ENCODE peak calls at places on chromosomes 1 and 21, in five cellular contexts. One of them, this sample, is unnamed. For H3K36me3, the result is how much of the 10 kb centered on the place peaks cover.

GRCh38 chr1:160705176-160705745 is 6.4 kb downstream of the CD48 start:
- DNase-seq in K562: no peak
- DNase-seq in esophagus muscularis mucosa: no peak
- DNase-seq in upper lobe of left lung: no peak
- DNase-seq in stomach: no peak
- DNase-seq in this sample: no peak

GRCh38 chr1:32321712-32322291 is 14.2 kb downstream of the MARCKSL1 start:
- DNase-seq in stomach: peak
- DNase-seq in upper lobe of left lung: no peak
- DNase-seq in esophagus muscularis mucosa: no peak
- DNase-seq in K562: no peak
- DNase-seq in this sample: no peak

GRCh38 chr1:24381256-24381655 is 32.3 kb downstream of the STPG1 start:
- DNase-seq in esophagus muscularis mucosa: no peak
- DNase-seq in K562: no peak
- DNase-seq in stomach: no peak
- DNase-seq in upper lobe of left lung: no peak
- DNase-seq in this sample: no peak

GRCh38 chr21:31305888-31306287 is 38.2 kb downstream of the TIAM1 start:
- DNase-seq in stomach: no peak
- DNase-seq in esophagus muscularis mucosa: no peak
- DNase-seq in upper lobe of left lung: no peak
- DNase-seq in K562: no peak
- DNase-seq in this sample: no peak

GRCh38 chr1:54579337-54579781 is 31.3 kb downstream of the ACOT11 start:
- DNase-seq in stomach: no peak
- DNase-seq in esophagus muscularis mucosa: no peak
- DNase-seq in K562: no peak
- DNase-seq in upper lobe of left lung: no peak
- DNase-seq in this sample: no peak

GRCh38 chr1:152912900-152913299 is 4.6 kb downstream of the IVL start:
- DNase-seq in esophagus muscularis mucosa: no peak
- DNase-seq in K562: no peak
- DNase-seq in stomach: no peak
- DNase-seq in upper lobe of left lung: peak
- DNase-seq in this sample: no peak

GRCh38 chr1:54947540-54947939 is 32.9 kb upstream of the TMEM61 start:
- DNase-seq in K562: no peak
- DNase-seq in esophagus muscularis mucosa: no peak
- DNase-seq in stomach: no peak
- DNase-seq in upper lobe of left lung: no peak
- DNase-seq in this sample: no peak

GRCh38 chr1:13583964-13584791 is 546 bp downstream of the PDPN start:
- DNase-seq in upper lobe of left lung: peak
- DNase-seq in K562: no peak
- DNase-seq in stomach: no peak
- DNase-seq in esophagus muscularis mucosa: no peak
- DNase-seq in this sample: no peak

GRCh38 chr1:67741121-67741520 is 56.1 kb downstream of the GADD45A start:
- DNase-seq in upper lobe of left lung: no peak
- DNase-seq in stomach: no peak
- DNase-seq in K562: no peak
- DNase-seq in esophagus muscularis mucosa: no peak
- DNase-seq in this sample: no peak

GRCh38 chr1:187244623-187245022 is 415.9 kb downstream of the PLA2G4A start:
- DNase-seq in esophagus muscularis mucosa: no peak
- DNase-seq in upper lobe of left lung: no peak
- DNase-seq in stomach: no peak
- DNase-seq in K562: no peak
- DNase-seq in this sample: peak

GRCh38 chr1:202216691-202217090 is 23.1 kb downstream of the LGR6 start:
- DNase-seq in upper lobe of left lung: peak
- DNase-seq in esophagus muscularis mucosa: no peak
- DNase-seq in stomach: no peak
- DNase-seq in K562: no peak
- DNase-seq in this sample: no peak

GRCh38 chr1:228510101-228510850 is 23.1 kb downstream of the RNF187 start:
- DNase-seq in K562: no peak
- DNase-seq in stomach: no peak
- DNase-seq in esophagus muscularis mucosa: no peak
- DNase-seq in upper lobe of left lung: no peak
- DNase-seq in this sample: no peak

GRCh38 chr1:158969855-158970254 is 38.5 kb downstream of the PYHIN1 start:
- DNase-seq in esophagus muscularis mucosa: no peak
- DNase-seq in K562: no peak
- DNase-seq in upper lobe of left lung: no peak
- DNase-seq in stomach: no peak
- DNase-seq in this sample: no peak

GRCh38 chr1:16242556-16243407 is 5.8 kb upstream of the CPLANE2 start:
- DNase-seq in esophagus muscularis mucosa: peak
- DNase-seq in upper lobe of left lung: no peak
- DNase-seq in stomach: no peak
- DNase-seq in K562: no peak
- DNase-seq in this sample: no peak

GRCh38 chr1:34460193-34460592 is 283.5 kb downstream of the C1orf94 start:
- DNase-seq in K562: peak
- DNase-seq in esophagus muscularis mucosa: no peak
- DNase-seq in upper lobe of left lung: peak
- DNase-seq in stomach: peak
- DNase-seq in this sample: peak

GRCh38 chr1:1080951-1081310 is 6.8 kb upstream of the RNF223 start:
- DNase-seq in upper lobe of left lung: no peak
- DNase-seq in K562: no peak
- DNase-seq in stomach: no peak
- DNase-seq in esophagus muscularis mucosa: no peak
- DNase-seq in this sample: no peak

GRCh38 chr21:34938079-34938764 is 110.9 kb downstream of the RUNX1 start:
- DNase-seq in stomach: no peak
- DNase-seq in esophagus muscularis mucosa: no peak
- DNase-seq in K562: no peak
- DNase-seq in upper lobe of left lung: no peak
- DNase-seq in this sample: no peak

GRCh38 chr1:67355745-67356424 is 48.2 kb downstream of the IL12RB2 start:
- DNase-seq in stomach: no peak
- DNase-seq in K562: peak
- DNase-seq in esophagus muscularis mucosa: no peak
- DNase-seq in upper lobe of left lung: no peak
- DNase-seq in this sample: no peak

GRCh38 chr1:40932004-40932403 is 47.5 kb upstream of the CTPS1 start:
- DNase-seq in stomach: no peak
- DNase-seq in upper lobe of left lung: no peak
- DNase-seq in esophagus muscularis mucosa: no peak
- DNase-seq in K562: no peak
- DNase-seq in this sample: no peak

GRCh38 chr1:222250376-222250775 is 297.5 kb downstream of the HHIPL2 start:
- DNase-seq in K562: no peak
- DNase-seq in upper lobe of left lung: no peak
- DNase-seq in stomach: no peak
- DNase-seq in esophagus muscularis mucosa: peak
- DNase-seq in this sample: no peak

GRCh38 chr1:48555271-48555670 is 83.3 kb upstream of the SPATA6 start:
- DNase-seq in esophagus muscularis mucosa: no peak
- DNase-seq in K562: no peak
- DNase-seq in stomach: no peak
- DNase-seq in upper lobe of left lung: no peak
- DNase-seq in this sample: no peak

GRCh38 chr1:10852486-10852885 is 56.0 kb upstream of the CASZ1 start:
- DNase-seq in K562: no peak
- DNase-seq in stomach: no peak
- DNase-seq in upper lobe of left lung: no peak
- DNase-seq in esophagus muscularis mucosa: no peak
- DNase-seq in this sample: no peak

GRCh38 chr1:152036316-152037216 is at the start of gene S100A11:
- DNase-seq in upper lobe of left lung: peak
- DNase-seq in esophagus muscularis mucosa: peak
- DNase-seq in K562: peak
- DNase-seq in stomach: peak
- DNase-seq in this sample: no peak

GRCh38 chr21:8993284-8993942 is 1528.0 kb upstream of the TPTE start:
- DNase-seq in K562: no peak
- DNase-seq in stomach: no peak
- DNase-seq in esophagus muscularis mucosa: peak
- DNase-seq in upper lobe of left lung: no peak
- DNase-seq in this sample: no peak

GRCh38 chr1:52601976-52602327 is 219 bp upstream of the GPX7 start:
- DNase-seq in upper lobe of left lung: no peak
- DNase-seq in esophagus muscularis mucosa: no peak
- DNase-seq in K562: no peak
- DNase-seq in stomach: no peak
- DNase-seq in this sample: no peak

GRCh38 chr21:46216132-46216747 is 12.3 kb downstream of the LSS start:
- DNase-seq in esophagus muscularis mucosa: no peak
- DNase-seq in K562: no peak
- DNase-seq in upper lobe of left lung: no peak
- DNase-seq in stomach: no peak
- DNase-seq in this sample: no peak
- H3K36me3 ChIP-seq in esophagus muscularis mucosa: half or more
- H3K36me3 ChIP-seq in K562: half or more
- H3K36me3 ChIP-seq in upper lobe of left lung: half or more
- H3K36me3 ChIP-seq in stomach: half or more
- H3K36me3 ChIP-seq in this sample: under half

GRCh38 chr1:44222397-44223334 is 9.4 kb downstream of the DMAP1 start:
- DNase-seq in esophagus muscularis mucosa: no peak
- DNase-seq in K562: no peak
- DNase-seq in upper lobe of left lung: no peak
- DNase-seq in stomach: no peak
- DNase-seq in this sample: no peak
- TF ChIP-seq POLR2AphosphoS5 in esophagus muscularis mucosa: no peak
- TF ChIP-seq POLR2AphosphoS5 in K562: no peak
- TF ChIP-seq POLR2AphosphoS5 in upper lobe of left lung: no peak
- TF ChIP-seq POLR2AphosphoS5 in stomach: no peak
- TF ChIP-seq POLR2AphosphoS5 in this sample: no peak

GRCh38 chr1:244841274-244841927 is 5.9 kb downstream of the COX20 start:
- DNase-seq in upper lobe of left lung: no peak
- DNase-seq in K562: no peak
- DNase-seq in esophagus muscularis mucosa: no peak
- DNase-seq in stomach: no peak
- DNase-seq in this sample: no peak

GRCh38 chr1:244840219-244840794 is 4.8 kb downstream of the COX20 start:
- DNase-seq in K562: no peak
- DNase-seq in stomach: no peak
- DNase-seq in upper lobe of left lung: no peak
- DNase-seq in esophagus muscularis mucosa: no peak
- DNase-seq in this sample: no peak

GRCh38 chr1:244844155-244845121 is 9.0 kb downstream of the COX20 start:
- DNase-seq in stomach: no peak
- DNase-seq in esophagus muscularis mucosa: no peak
- DNase-seq in K562: no peak
- DNase-seq in upper lobe of left lung: no peak
- DNase-seq in this sample: no peak

GRCh38 chr1:244846653-244847052 is 11.2 kb downstream of the COX20 start:
- DNase-seq in K562: no peak
- DNase-seq in upper lobe of left lung: no peak
- DNase-seq in stomach: no peak
- DNase-seq in esophagus muscularis mucosa: no peak
- DNase-seq in this sample: no peak

DNA sequence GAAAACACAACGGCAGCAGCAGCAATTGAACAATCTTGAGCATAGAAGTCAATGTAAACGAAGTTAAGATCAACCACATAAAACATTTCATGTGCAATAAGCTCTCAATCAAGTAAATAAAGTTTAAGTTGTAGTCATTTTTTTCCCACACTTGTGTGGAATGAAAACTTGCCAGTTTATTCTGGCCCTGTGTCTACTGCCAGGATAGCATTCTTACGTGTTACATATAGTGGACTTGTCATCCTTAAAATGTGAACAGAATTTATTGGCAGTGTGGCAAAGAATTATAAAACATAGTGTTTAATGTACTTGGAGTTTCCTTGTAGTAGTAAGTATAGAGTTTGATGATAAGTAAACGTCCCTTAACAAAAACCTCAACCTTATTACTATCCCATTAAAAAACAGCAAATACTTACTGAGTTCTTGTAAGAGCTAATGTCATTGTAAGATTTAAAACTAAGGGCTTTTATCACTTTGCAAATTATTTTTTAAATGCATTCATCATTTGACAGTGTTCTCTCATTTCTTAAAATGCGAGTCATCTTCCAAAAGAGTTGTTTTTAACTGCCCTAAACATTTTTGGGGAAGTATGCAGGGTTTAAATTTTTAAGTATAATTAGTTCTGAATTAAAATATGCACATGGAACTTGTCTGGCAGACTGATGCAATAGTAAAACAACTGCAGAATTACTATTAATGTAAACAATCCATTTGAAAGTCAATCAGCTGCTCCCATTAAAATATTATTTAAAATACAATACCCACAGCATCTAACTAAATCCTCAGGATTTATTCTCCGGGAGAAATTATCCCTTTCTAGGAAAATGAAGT is 7.9 kb downstream of the COX20 start:
- DNase-seq in stomach: no peak
- DNase-seq in K562: no peak
- DNase-seq in esophagus muscularis mucosa: no peak
- DNase-seq in upper lobe of left lung: no peak
- DNase-seq in this sample: no peak
- H3K36me3 ChIP-seq in stomach: half or more
- H3K36me3 ChIP-seq in K562: half or more
- H3K36me3 ChIP-seq in esophagus muscularis mucosa: half or more
- H3K36me3 ChIP-seq in upper lobe of left lung: under half
- H3K36me3 ChIP-seq in this sample: half or more

GRCh38 chr21:42467613-42467983 is 28.4 kb downstream of the RSPH1 start:
- DNase-seq in K562: no peak
- DNase-seq in stomach: no peak
- DNase-seq in esophagus muscularis mucosa: no peak
- DNase-seq in upper lobe of left lung: no peak
- DNase-seq in this sample: no peak

GRCh38 chr21:42465008-42465878 is 30.8 kb downstream of the RSPH1 start:
- DNase-seq in stomach: peak
- DNase-seq in esophagus muscularis mucosa: no peak
- DNase-seq in upper lobe of left lung: peak
- DNase-seq in K562: peak
- DNase-seq in this sample: peak

GRCh38 chr21:42469272-42469671 is 26.8 kb downstream of the RSPH1 start:
- DNase-seq in upper lobe of left lung: no peak
- DNase-seq in stomach: no peak
- DNase-seq in K562: no peak
- DNase-seq in esophagus muscularis mucosa: no peak
- DNase-seq in this sample: no peak

GRCh38 chr21:42468511-42469131 is 27.4 kb downstream of the RSPH1 start:
- DNase-seq in stomach: no peak
- DNase-seq in upper lobe of left lung: no peak
- DNase-seq in K562: no peak
- DNase-seq in esophagus muscularis mucosa: no peak
- DNase-seq in this sample: no peak

GRCh38 chr21:42466700-42467612 is 29.1 kb downstream of the RSPH1 start:
- DNase-seq in stomach: no peak
- DNase-seq in upper lobe of left lung: peak
- DNase-seq in K562: peak
- DNase-seq in esophagus muscularis mucosa: no peak
- DNase-seq in this sample: no peak
- TF ChIP-seq POLR2AphosphoS5 in stomach: no peak
- TF ChIP-seq POLR2AphosphoS5 in upper lobe of left lung: no peak
- TF ChIP-seq POLR2AphosphoS5 in K562: no peak
- TF ChIP-seq POLR2AphosphoS5 in esophagus muscularis mucosa: no peak
- TF ChIP-seq POLR2AphosphoS5 in this sample: no peak

GRCh38 chr21:42918291-42918690 is 7.1 kb downstream of the ERVH48-1 start:
- DNase-seq in stomach: no peak
- DNase-seq in upper lobe of left lung: no peak
- DNase-seq in esophagus muscularis mucosa: no peak
- DNase-seq in K562: no peak
- DNase-seq in this sample: no peak
- H3K36me3 ChIP-seq in stomach: under half
- H3K36me3 ChIP-seq in upper lobe of left lung: under half
- H3K36me3 ChIP-seq in esophagus muscularis mucosa: under half
- H3K36me3 ChIP-seq in K562: under half
- H3K36me3 ChIP-seq in this sample: under half

GRCh38 chr1:201023517-201023902 is at the start of gene KIF21B:
- DNase-seq in upper lobe of left lung: peak
- DNase-seq in stomach: peak
- DNase-seq in K562: peak
- DNase-seq in esophagus muscularis mucosa: peak
- DNase-seq in this sample: no peak
- TF ChIP-seq POLR2AphosphoS5 in upper lobe of left lung: no peak
- TF ChIP-seq POLR2AphosphoS5 in stomach: peak
- TF ChIP-seq POLR2AphosphoS5 in K562: no peak
- TF ChIP-seq POLR2AphosphoS5 in esophagus muscularis mucosa: no peak
- TF ChIP-seq POLR2AphosphoS5 in this sample: no peak